ENCODE peak calls at places on chromosomes 3 and 15, in six cellular contexts. J, X, G, H, I and S are unnamed samples.

GRCh38 chr15:67187351-67187854 is 67.1 kb downstream of the AAGAB start:
- DNase-seq in J (no peak), X (no peak), G (no peak), H (no peak), I (peak), S (no peak)

GRCh38 chr15:100922192-100923040 is 3.3 kb downstream of the LRRK1 start:
- DNase-seq in J (no peak), X (no peak), G (no peak), H (no peak), I (no peak), S (no peak)

GRCh38 chr3:114178770-114179368 is at the start of gene DRD3:
- DNase-seq in J (no peak), X (no peak), G (no peak), H (peak), I (peak), S (no peak)

GRCh38 chr3:13556937-13557336 is 8.0 kb downstream of the FBLN2 start:
- DNase-seq in J (no peak), X (no peak), G (no peak), H (no peak), I (no peak), S (no peak)

GRCh38 chr3:84977021-84977420 is 18.2 kb downstream of the CADM2 start:
- DNase-seq in J (no peak), X (no peak), G (no peak), H (no peak), I (no peak), S (no peak)

GRCh38 chr15:28904541-28905303 is 18.9 kb downstream of the APBA2 start:
- DNase-seq in J (peak), X (no peak), G (no peak), H (no peak), I (no peak), S (no peak)

GRCh38 chr3:64026346-64026745 is 3.1 kb upstream of the PSMD6 start:
- DNase-seq in J (no peak), X (no peak), G (no peak), H (no peak), I (no peak), S (no peak)

GRCh38 chr3:28317438-28318022 is 31.0 kb upstream of the ZCWPW2 start:
- DNase-seq in J (no peak), X (no peak), G (no peak), H (peak), I (no peak), S (no peak)

GRCh38 chr15:25810631-25811077 is 52.5 kb downstream of the ATP10A start:
- DNase-seq in J (no peak), X (no peak), G (no peak), H (no peak), I (no peak), S (no peak)

GRCh38 chr15:52678036-52678467 is 1.1 kb downstream of the ATOSA start:
- DNase-seq in J (peak), X (peak), G (peak), H (peak), I (peak), S (peak)

GRCh38 chr3:38556640-38557358 is 60.7 kb downstream of the EXOG start:
- DNase-seq in J (peak), X (peak), G (no peak), H (no peak), I (peak), S (no peak)

GRCh38 chr3:184465883-184466412 is 86.1 kb downstream of the CHRD start:
- DNase-seq in J (peak), X (no peak), G (no peak), H (no peak), I (no peak), S (no peak)

GRCh38 chr3:64827391-64827790 is 139.6 kb upstream of the ADAMTS9 start:
- DNase-seq in J (no peak), X (no peak), G (no peak), H (no peak), I (no peak), S (no peak)

GRCh38 chr15:57183041-57183440 is 193.3 kb upstream of the CGNL1 start:
- DNase-seq in J (no peak), X (no peak), G (no peak), H (no peak), I (no peak), S (no peak)

GRCh38 chr3:189908646-189909045 is 212.1 kb downstream of the P3H2 start:
- DNase-seq in J (no peak), X (no peak), G (peak), H (peak), I (no peak), S (no peak)

GRCh38 chr3:190697901-190698300 is 164.6 kb downstream of the GMNC start:
- DNase-seq in J (no peak), X (no peak), G (peak), H (no peak), I (no peak), S (no peak)

GRCh38 chr15:74133703-74134386 is 3.5 kb downstream of the ISLR2 start:
- DNase-seq in J (no peak), X (peak), G (no peak), H (no peak), I (no peak), S (no peak)

GRCh38 chr3:72821170-72821781 is 27.0 kb downstream of the SHQ1 start:
- DNase-seq in J (no peak), X (no peak), G (no peak), H (no peak), I (no peak), S (no peak)

GRCh38 chr3:119288669-119289068 is 5.5 kb upstream of the ARHGAP31 start:
- DNase-seq in J (no peak), X (no peak), G (no peak), H (no peak), I (no peak), S (no peak)

GRCh38 chr3:30289751-30290150 is 316.6 kb upstream of the TGFBR2 start:
- DNase-seq in J (no peak), X (no peak), G (no peak), H (no peak), I (no peak), S (no peak)

GRCh38 chr3:30290479-30290878 is 315.9 kb upstream of the TGFBR2 start:
- DNase-seq in J (no peak), X (peak), G (no peak), H (no peak), I (no peak), S (no peak)

GRCh38 chr3:30288830-30289229 is 317.6 kb upstream of the TGFBR2 start:
- DNase-seq in J (no peak), X (no peak), G (no peak), H (no peak), I (no peak), S (no peak)

GRCh38 chr3:30286811-30287210 is 319.6 kb upstream of the TGFBR2 start:
- DNase-seq in J (no peak), X (no peak), G (no peak), H (no peak), I (no peak), S (no peak)

DNA sequence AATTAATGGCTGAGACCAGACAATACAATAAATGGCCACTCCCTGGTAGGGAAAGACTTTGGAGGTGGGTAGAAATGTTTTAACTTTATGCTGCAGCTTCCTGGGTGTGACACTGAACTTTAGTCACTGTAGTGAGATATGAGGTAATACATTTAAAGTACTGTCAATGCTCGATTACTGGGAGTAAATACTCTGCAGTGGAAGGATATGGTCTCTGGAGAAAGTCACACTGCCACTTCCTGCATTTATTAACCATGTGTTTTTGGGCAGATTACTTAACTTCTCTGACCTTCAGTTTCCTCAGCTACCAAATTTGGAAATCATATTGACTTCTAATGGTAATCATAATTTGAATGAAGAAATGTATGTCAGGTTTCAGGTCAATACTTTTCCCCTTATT is 317.1 kb upstream of the TGFBR2 start:
- DNase-seq in J (no peak), X (no peak), G (no peak), H (no peak), I (no peak), S (no peak)
- TF ChIP-seq CTCF in J (no peak), X (no peak), G (no peak), H (no peak), I (no peak), S (no peak)

GRCh38 chr3:168952551-168952950 is 711.0 kb downstream of the MECOM start:
- DNase-seq in J (no peak), X (no peak), G (no peak), H (peak), I (no peak), S (no peak)
- TF ChIP-seq CTCF in J (peak), X (peak), G (peak), H (peak), I (no peak), S (no peak)

DNA sequence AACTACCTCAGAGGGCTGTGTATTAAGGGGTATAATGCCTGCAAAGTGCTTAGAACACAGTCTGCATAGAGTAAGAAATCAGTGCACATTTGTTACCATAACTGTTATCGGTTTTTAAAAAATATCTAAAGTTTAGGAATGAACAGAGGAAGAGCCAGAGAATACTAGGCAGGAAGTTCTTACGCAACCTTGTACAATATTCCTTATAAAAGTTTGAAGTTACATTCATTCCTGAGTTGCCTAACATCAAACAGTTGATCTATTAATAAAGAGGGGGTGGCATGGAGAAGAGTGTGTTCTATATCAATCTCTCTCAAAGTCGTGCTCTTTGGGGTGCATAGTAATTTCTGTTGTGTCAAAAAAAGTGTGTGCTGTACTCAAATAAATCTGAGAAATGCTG is 22.0 kb upstream of the PHLDB2 start:
- DNase-seq in J (no peak), X (no peak), G (no peak), H (no peak), I (no peak), S (no peak)
- TF ChIP-seq CTCF in J (no peak), X (no peak), G (no peak), H (no peak), I (no peak), S (no peak)

DNA sequence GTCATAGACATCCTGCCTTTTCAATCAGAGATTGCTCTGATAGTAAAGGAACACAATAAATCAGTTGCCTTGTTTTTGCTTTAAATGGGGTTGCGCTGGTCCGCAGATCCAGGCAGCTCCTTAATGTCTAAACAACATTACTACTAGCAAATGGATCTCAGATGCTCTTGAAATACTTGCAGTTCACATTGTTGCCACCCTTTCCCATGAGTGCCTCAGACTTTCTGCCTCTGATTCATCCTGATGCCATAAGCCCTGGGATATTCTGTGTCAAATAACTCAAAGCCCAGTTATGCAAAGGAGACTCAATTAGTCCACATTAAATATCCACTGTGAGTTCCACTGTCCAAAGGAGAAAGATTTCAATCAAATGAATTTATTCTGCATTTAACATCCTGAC is 196.7 kb downstream of the PLCH1 start:
- DNase-seq in J (no peak), X (no peak), G (no peak), H (no peak), I (no peak), S (no peak)
- TF ChIP-seq CTCF in J (no peak), X (no peak), G (no peak), H (no peak), I (no peak), S (no peak)

GRCh38 chr3:33977227-33977626 is 178.8 kb downstream of the PDCD6IP start:
- DNase-seq in J (no peak), X (no peak), G (no peak), H (no peak), I (no peak), S (no peak)

GRCh38 chr3:33975463-33975862 is 177.0 kb downstream of the PDCD6IP start:
- DNase-seq in J (no peak), X (no peak), G (no peak), H (no peak), I (no peak), S (no peak)

GRCh38 chr3:33982269-33982798 is 183.9 kb downstream of the PDCD6IP start:
- DNase-seq in J (no peak), X (no peak), G (no peak), H (no peak), I (no peak), S (no peak)

DNA sequence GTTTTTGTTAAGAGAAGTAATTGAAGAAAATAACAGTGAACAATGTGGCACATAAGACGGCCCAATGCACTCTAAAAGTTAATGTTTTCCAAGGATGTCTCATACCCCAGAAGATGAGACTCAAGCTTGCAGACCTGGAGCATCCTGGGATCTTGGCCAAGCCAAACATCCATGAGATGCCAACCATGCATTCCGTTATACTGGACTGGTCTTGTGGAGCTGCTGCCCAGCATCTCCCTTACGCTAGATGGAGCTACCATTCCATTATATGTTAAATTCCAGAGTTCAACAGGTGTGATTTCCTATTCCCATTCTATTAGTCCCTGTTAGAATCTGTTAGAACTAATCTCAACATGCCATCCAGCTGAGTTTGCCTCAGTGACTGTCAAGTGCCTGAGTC is 181.8 kb downstream of the PDCD6IP start:
- DNase-seq in J (no peak), X (no peak), G (peak), H (peak), I (no peak), S (no peak)
- TF ChIP-seq CTCF in J (peak), X (peak), G (peak), H (peak), I (no peak), S (no peak)

DNA sequence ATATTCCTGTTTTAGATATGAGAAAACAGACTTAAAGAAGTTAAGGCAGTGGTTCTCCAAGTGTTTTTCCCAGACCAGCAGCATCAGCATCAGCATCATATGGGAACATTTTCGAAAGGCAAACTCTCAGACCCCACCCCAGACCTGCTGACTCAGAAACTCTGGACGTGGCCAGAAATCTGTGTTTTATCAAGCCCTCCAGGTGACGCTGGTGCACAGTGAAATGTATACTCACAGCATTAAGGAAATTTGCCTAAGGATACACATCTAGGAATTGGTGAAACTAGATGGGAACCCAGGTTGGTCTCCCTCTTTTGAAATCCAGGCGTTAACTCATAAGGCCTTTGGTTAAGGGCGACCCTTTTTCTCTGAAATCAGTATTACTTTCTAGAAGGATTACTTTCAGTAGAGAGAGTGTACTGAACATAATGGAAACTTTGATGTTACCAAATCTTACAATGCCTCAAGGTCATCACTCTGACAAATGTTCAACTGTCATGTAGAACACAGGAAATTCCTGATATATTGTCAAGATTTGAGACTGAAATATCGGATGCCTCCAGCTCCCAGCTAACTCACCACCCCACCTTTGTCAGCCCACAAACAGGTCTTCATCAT is 910.2 kb downstream of the ROBO1 start:
- DNase-seq in J (no peak), X (no peak), G (no peak), H (no peak), I (no peak), S (no peak)
- TF ChIP-seq CTCF in J (no peak), X (no peak), G (peak), H (no peak), I (no peak), S (no peak)

GRCh38 chr15:85760049-85760448 is 34.7 kb downstream of the KLHL25 start:
- DNase-seq in J (no peak), X (peak), G (no peak), H (no peak), I (no peak), S (no peak)

GRCh38 chr15:85761635-85762034 is 33.1 kb downstream of the KLHL25 start:
- DNase-seq in J (no peak), X (peak), G (peak), H (peak), I (no peak), S (no peak)

GRCh38 chr15:85759391-85759790 is 35.3 kb downstream of the KLHL25 start:
- DNase-seq in J (no peak), X (peak), G (no peak), H (no peak), I (no peak), S (no peak)

GRCh38 chr15:85762039-85762755 is 32.5 kb downstream of the KLHL25 start:
- DNase-seq in J (no peak), X (peak), G (no peak), H (no peak), I (no peak), S (no peak)

GRCh38 chr15:85760531-85761371 is 34.0 kb downstream of the KLHL25 start:
- DNase-seq in J (no peak), X (peak), G (no peak), H (no peak), I (no peak), S (no peak)
- TF ChIP-seq CTCF in J (no peak), X (no peak), G (peak), H (no peak), I (no peak), S (no peak)

DNA sequence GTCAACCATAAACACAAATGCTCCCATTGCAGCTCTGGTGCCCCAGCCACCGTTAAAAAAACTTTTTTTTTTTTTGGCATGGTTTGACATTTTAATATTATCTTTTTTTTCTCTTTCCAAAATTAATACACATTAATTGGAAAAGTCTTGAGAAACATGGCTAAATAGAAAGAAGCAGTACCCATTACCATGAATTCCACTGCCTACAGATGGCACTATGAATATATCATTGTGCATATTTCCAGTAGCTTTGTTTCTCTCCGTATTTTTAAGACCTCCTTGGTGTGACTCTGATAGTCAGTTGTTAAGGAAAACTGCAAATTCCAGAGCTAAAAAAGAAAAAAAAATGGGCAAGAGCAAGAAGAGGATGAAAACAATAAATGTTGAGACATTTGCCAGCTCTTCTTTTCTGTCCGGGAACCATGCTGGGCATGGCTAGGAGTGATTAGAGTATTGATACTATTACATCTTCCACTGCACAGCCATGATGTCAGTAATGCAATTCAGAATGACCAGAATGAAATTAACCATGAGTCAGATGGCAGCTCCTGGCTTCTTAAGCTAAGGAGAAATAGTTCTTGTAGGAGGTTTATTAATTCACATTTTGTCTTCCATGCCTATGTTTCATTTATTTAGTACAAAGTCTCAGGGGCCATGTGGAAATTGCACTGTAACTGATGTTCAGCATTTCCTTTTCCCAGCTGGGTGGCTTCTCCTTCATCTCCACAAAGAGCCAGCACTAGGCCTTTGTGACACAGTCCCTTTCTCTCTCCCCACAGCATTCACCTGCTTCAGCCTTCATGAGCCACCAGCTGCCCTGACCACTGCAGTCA is 31.9 kb downstream of the SLC7A14 start:
- DNase-seq in J (no peak), X (no peak), G (no peak), H (no peak), I (no peak), S (no peak)
- TF ChIP-seq CTCF in J (no peak), X (no peak), G (peak), H (no peak), I (no peak), S (no peak)

DNA sequence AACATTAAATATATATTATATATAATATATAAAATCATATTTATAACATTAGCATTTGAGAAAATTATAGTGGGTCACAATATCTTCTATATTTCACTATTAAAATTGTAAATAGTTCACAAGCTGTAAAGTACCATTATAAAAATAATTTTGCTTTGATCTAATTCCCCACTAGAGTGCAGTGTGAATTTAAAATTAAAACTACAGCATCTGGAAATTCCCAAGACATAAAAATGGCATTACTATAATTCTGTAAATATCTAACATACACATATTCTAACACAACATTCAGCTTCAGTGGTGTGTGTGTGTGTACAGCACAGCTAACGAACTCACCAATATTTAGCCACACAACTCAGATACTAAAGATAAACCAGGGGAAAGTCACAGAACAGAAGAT is 424.9 kb upstream of the ZNF385D start:
- DNase-seq in J (no peak), X (no peak), G (no peak), H (no peak), I (no peak), S (no peak)
- TF ChIP-seq CTCF in J (peak), X (no peak), G (no peak), H (no peak), I (no peak), S (no peak)

DNA sequence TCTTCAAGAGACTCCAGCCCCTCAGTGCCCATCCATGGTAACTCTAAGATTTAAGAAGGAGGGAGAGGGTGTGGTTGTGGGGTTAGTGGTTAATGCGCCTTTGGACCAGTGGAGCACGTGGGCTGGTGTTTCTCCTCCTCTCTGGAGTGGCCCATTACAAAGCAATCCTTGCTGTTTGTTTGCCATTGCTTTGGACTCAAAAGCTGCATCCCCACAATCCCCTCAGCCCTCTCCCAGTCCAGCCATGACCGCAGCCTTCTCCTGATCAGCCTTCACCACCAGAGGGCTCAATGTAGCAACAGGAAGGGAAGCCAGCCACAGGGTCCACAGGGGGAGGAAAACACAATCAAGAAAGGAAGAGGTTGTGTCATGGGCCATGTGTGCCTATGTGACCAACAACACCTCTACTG is 38.4 kb upstream of the FAM174B start:
- DNase-seq in J (no peak), X (no peak), G (no peak), H (no peak), I (no peak), S (no peak)
- TF ChIP-seq CTCF in J (no peak), X (peak), G (peak), H (no peak), I (no peak), S (no peak)